ENCODE peak calls at places on chromosomes 16 and 17, in seven cellular contexts. K, Z, J, Q, G, T and I are unnamed samples.

GRCh38 chr16:8936421-8936820 is 27.3 kb downstream of the USP7 start:
- DNase-seq in K (peak), Z (peak), J (peak), Q (no peak), G (no peak), T (peak), I (no peak)

GRCh38 chr17:64320613-64321553 is 57.8 kb upstream of the TEX2 start:
- DNase-seq in K (peak), Z (peak), J (peak), Q (no peak), G (peak), T (peak), I (no peak)

GRCh38 chr17:66855204-66855603 is 20.3 kb downstream of the CACNG5 start:
- DNase-seq in K (peak), Z (no peak), J (no peak), Q (no peak), G (peak), T (peak), I (no peak)

GRCh38 chr17:38560503-38561318 is 45.0 kb downstream of the SRCIN1 start:
- DNase-seq in K (peak), Z (peak), J (no peak), Q (no peak), G (no peak), T (no peak), I (no peak)

GRCh38 chr17:58321571-58322525 is 6.7 kb downstream of the TSPOAP1 start:
- DNase-seq in K (no peak), Z (no peak), J (no peak), Q (no peak), G (no peak), T (no peak), I (no peak)

GRCh38 chr17:47801176-47801765 is 20.3 kb downstream of the OSBPL7 start:
- DNase-seq in K (no peak), Z (no peak), J (no peak), Q (peak), G (peak), T (no peak), I (no peak)

GRCh38 chr17:10352866-10353265 is 19.9 kb downstream of the MYH13 start:
- DNase-seq in K (no peak), Z (no peak), J (no peak), Q (no peak), G (no peak), T (no peak), I (no peak)

GRCh38 chr17:39096435-39097158 is 54.8 kb downstream of the PLXDC1 start:
- DNase-seq in K (no peak), Z (no peak), J (no peak), Q (no peak), G (no peak), T (no peak), I (no peak)

GRCh38 chr17:35763767-35764122 is 3.1 kb downstream of the C17orf50 start:
- DNase-seq in K (no peak), Z (no peak), J (no peak), Q (no peak), G (no peak), T (no peak), I (no peak)

GRCh38 chr17:35765086-35765710 is 4.5 kb downstream of the C17orf50 start:
- DNase-seq in K (no peak), Z (no peak), J (no peak), Q (no peak), G (no peak), T (no peak), I (no peak)

GRCh38 chr17:35765731-35766488 is 5.2 kb downstream of the C17orf50 start:
- DNase-seq in K (no peak), Z (no peak), J (no peak), Q (no peak), G (no peak), T (no peak), I (no peak)

GRCh38 chr17:35766489-35766877 is 5.8 kb downstream of the C17orf50 start:
- DNase-seq in K (no peak), Z (no peak), J (no peak), Q (no peak), G (no peak), T (no peak), I (no peak)

DNA sequence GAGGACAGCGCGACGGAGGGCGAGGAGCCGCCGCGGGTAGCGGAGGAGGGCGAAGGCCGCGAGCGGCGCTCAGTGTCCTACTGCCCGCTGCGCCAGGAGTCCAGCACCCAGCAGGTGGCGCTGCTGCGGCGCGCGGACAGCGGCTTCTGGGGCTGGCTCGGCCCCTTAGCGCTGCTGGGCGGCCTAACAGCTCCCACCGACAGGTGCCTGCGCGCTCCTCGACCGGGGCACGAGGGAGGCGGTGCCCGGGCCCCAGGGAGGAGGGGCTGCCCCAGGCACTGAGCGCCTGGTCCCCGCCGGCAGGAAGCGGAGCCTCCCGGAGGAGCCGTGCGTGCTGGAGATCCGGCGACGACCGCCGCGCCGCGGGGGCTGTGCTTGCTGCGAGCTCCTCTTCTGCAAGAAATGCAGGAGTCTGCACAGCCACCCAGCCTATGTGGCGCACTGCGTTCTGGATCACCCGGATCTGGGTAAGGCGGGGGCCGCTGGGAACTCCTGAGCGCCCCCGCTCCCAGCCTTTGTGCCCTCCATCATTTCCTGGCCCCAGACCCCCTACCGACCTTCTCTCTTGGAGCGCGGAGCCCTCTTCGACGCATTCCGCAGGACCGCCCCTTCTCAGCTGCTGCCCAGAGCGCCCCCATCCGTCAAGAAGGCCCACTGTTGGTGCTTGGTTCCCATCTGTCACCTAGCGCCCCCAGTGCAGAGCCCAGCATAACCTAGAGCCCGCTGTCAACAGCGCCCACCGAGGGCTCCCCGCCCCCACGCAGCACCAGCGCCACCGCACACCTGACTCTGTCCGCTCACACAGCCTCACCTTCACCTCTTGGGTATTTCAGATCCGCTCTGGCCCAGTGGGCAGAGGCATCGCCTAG is 3.7 kb downstream of the C17orf50 start:
- DNase-seq in K (peak), Z (peak), J (peak), Q (no peak), G (peak), T (peak), I (no peak)
- TF ChIP-seq CTCF in K (peak), Z (peak), J (peak), Q (peak), G (no peak), T (peak), I (peak)

GRCh38 chr16:72838999-72839398 is 208.9 kb downstream of the ZFHX3 start:
- DNase-seq in K (no peak), Z (no peak), J (no peak), Q (no peak), G (no peak), T (no peak), I (no peak)

GRCh38 chr16:72835041-72835440 is 212.9 kb downstream of the ZFHX3 start:
- DNase-seq in K (no peak), Z (no peak), J (no peak), Q (no peak), G (no peak), T (no peak), I (no peak)

GRCh38 chr16:72836181-72836580 is 211.7 kb downstream of the ZFHX3 start:
- DNase-seq in K (no peak), Z (no peak), J (no peak), Q (no peak), G (no peak), T (no peak), I (no peak)

GRCh38 chr16:72837846-72838661 is 209.9 kb downstream of the ZFHX3 start:
- DNase-seq in K (peak), Z (no peak), J (no peak), Q (no peak), G (peak), T (no peak), I (no peak)

GRCh38 chr16:72836985-72837384 is 210.9 kb downstream of the ZFHX3 start:
- DNase-seq in K (peak), Z (no peak), J (no peak), Q (no peak), G (no peak), T (no peak), I (no peak)
- TF ChIP-seq CTCF in K (peak), Z (no peak), J (peak), Q (no peak), G (no peak), T (no peak), I (no peak)

DNA sequence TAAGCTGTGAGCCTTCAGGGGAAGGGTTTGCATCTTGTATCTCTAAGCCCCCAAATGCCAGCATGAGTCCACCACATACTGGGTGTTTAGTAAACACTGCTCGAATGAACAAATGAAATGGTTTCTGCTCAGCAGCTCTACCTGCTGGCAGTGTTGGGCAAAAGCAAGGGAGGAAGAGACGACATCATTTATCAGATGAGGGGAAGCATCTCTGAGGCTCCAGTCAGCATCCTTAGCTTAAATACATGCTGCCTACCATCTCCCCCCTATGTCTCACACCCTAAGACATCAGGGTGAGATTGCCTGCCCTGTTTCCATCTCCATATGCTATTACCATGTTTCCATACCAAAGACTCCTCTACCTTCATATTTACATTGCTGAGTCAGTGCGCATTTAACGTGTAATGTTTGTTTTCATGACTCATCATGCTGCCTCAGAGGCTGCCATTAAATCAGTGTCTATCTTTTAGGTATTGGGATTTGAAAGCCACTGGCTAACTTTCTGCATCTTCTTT is 379.8 kb downstream of the UTP18 start:
- DNase-seq in K (peak), Z (no peak), J (peak), Q (no peak), G (no peak), T (peak), I (no peak)
- TF ChIP-seq CTCF in K (peak), Z (peak), J (peak), Q (no peak), G (no peak), T (peak), I (no peak)

GRCh38 chr17:3659541-3660111 is 8.8 kb downstream of the TAX1BP3 start:
- DNase-seq in K (no peak), Z (peak), J (no peak), Q (no peak), G (peak), T (peak), I (peak)
- TF ChIP-seq CTCF in K (no peak), Z (peak), J (no peak), Q (no peak), G (no peak), T (peak), I (peak)

GRCh38 chr16:74841904-74842303 is 67.3 kb upstream of the FA2H start:
- DNase-seq in K (no peak), Z (no peak), J (no peak), Q (no peak), G (peak), T (no peak), I (no peak)
- TF ChIP-seq CTCF in K (no peak), Z (no peak), J (no peak), Q (no peak), G (no peak), T (no peak), I (no peak)